ENCODE peak calls at places on chromosomes 5 and 9, in nine cellular contexts. I, K, R, W, H, C, T, J and Q are unnamed samples.

GRCh38 chr9:88672874-88673695 is 138.1 kb downstream of the NXNL2 start:
- DNase-seq in R (no peak), T (no peak), W (no peak), K (no peak), I (no peak), H (no peak), C (no peak), J (no peak), Q (no peak)

GRCh38 chr5:172714491-172715420 is 56.2 kb downstream of the DUSP1 start:
- DNase-seq in T (peak; percentile 47), W (no peak), I (peak; percentile 89), R (peak; percentile 57), J (peak; percentile 66), H (peak; percentile 59), C (peak; percentile 92), K (peak; percentile 63), Q (peak; percentile 80)

GRCh38 chr9:128902351-128903078 is 18.3 kb upstream of the PHYHD1 start:
- DNase-seq in R (no peak), I (peak; percentile 74), W (no peak), J (peak; percentile 93), T (no peak), K (no peak), H (no peak), C (no peak), Q (no peak)

GRCh38 chr9:34957492-34958410 is at the start of gene PHF24:
- DNase-seq in J (peak; percentile 37), K (no peak), T (no peak), I (peak; percentile 11), R (peak; percentile 30), W (no peak), H (no peak), C (no peak), Q (no peak)

GRCh38 chr9:36137392-36138004 is 965 bp downstream of the GLIPR2 start:
- DNase-seq in W (no peak), T (peak; percentile 16), K (no peak), I (no peak), C (no peak), H (peak; percentile 36), J (no peak), R (peak; percentile 63), Q (no peak)

GRCh38 chr9:117734523-117735314 is 30.5 kb downstream of the TLR4 start:
- DNase-seq in W (no peak), R (no peak), I (no peak), K (no peak), C (no peak), J (no peak), T (peak; percentile 64), H (peak; percentile 67), Q (no peak)

GRCh38 chr5:173236531-173237501 is 1.8 kb upstream of the NKX2-5 start:
- DNase-seq in J (no peak), W (no peak), I (no peak), K (no peak), T (no peak), R (no peak), H (no peak), C (no peak), Q (no peak)

GRCh38 chr9:111896942-111897830 is 572 bp downstream of the UGCG start:
- DNase-seq in H (peak; percentile 55), J (peak; percentile 62), C (no peak), W (no peak), K (peak; percentile 35), T (peak; percentile 32), R (peak; percentile 51), I (peak; percentile 56), Q (peak; percentile 52)

GRCh38 chr5:13976867-13977479 is 32.5 kb upstream of the DNAH5 start:
- DNase-seq in I (peak; percentile 70), W (no peak), H (peak; percentile 49), J (peak; percentile 64), R (no peak), C (no peak), T (peak; percentile 60), K (no peak), Q (peak; percentile 17)

GRCh38 chr5:72556351-72557146 is 49.3 kb upstream of the ZNF366 start:
- DNase-seq in J (peak; percentile 45), W (peak; percentile 25), I (no peak), C (peak; percentile 63), R (peak; percentile 53), K (peak; percentile 10), T (peak; percentile 61), H (peak; percentile 57), Q (peak; percentile 66)

GRCh38 chr5:164175083-164175482 is 669.7 kb downstream of the MAT2B start:
- DNase-seq in J (peak; percentile 6), T (peak; percentile 86), R (no peak), W (no peak), C (no peak), K (no peak), H (peak; percentile 86), I (peak; percentile 8), Q (no peak)
- TF ChIP-seq CTCF in J (no peak), T (no peak), R (no peak), W (no peak), C (no peak), K (no peak), H (no peak), I (no peak), Q (no peak)

DNA sequence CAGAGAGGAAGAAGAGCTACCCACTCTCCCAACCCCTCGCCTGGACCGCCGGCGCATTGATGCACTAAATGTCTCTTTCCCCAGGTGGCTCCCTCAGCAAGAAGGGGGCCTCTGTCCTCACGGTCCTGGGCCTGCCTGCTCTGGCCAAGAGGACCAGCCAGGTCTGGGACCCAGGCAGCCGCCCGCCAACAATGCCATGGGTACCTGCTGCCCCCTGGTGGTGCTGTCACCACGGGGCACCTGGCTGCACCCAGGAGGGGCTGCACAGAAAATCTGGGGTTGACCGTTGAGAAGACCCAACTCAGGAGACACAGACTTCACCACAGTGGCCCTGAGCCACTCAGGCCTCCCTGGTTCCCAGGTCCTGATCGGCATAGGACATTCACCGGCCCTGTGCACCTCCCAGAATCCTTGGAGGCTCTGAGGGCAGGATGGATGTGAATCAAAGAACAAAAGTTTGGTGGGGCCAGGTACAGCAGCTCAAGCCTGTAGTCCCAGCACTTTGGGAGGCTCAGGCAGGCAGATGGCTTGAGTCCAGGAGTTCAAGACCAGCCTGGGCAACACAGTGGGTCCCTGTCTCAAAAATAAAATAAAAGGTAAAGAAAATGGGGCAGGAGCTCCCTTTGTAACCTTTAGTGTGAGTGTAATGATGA is 2.4 kb upstream of the VAV2 start:
- DNase-seq in H (peak; percentile 66), J (peak; percentile 66), C (peak; percentile 81), I (peak; percentile 88), K (peak; percentile 66), T (peak; percentile 45), R (peak; percentile 60), W (no peak), Q (peak; percentile 95)
- TF ChIP-seq CTCF in H (peak; percentile 99), J (peak; percentile 98), C (peak; percentile 99), I (peak; percentile 100), K (peak; percentile 98), T (peak; percentile 94), R (peak; percentile 99), W (peak; percentile 99), Q (peak; percentile 99)

GRCh38 chr5:141475625-141476131 is at the start of gene PCDHGC3:
- DNase-seq in K (peak; percentile 88), T (peak; percentile 95), H (peak; percentile 97), R (peak; percentile 93), W (peak; percentile 88), J (peak; percentile 94), C (peak; percentile 97), I (peak; percentile 99), Q (peak; percentile 72)
- TF ChIP-seq CTCF in K (no peak), T (peak; percentile 40), H (peak; percentile 27), R (peak; percentile 62), W (peak; percentile 46), J (peak; percentile 42), C (peak; percentile 64), I (peak; percentile 71), Q (no peak)

GRCh38 chr5:96439477-96440184 is 6.6 kb upstream of the PCSK1 start:
- DNase-seq in R (no peak), W (no peak), H (peak; percentile 13), J (no peak), K (no peak), I (no peak), C (no peak), T (no peak), Q (no peak)
- TF ChIP-seq CTCF in R (peak; percentile 30), W (no peak), H (peak; percentile 14), J (no peak), K (no peak), I (no peak), C (no peak), T (peak; percentile 18), Q (no peak)

DNA sequence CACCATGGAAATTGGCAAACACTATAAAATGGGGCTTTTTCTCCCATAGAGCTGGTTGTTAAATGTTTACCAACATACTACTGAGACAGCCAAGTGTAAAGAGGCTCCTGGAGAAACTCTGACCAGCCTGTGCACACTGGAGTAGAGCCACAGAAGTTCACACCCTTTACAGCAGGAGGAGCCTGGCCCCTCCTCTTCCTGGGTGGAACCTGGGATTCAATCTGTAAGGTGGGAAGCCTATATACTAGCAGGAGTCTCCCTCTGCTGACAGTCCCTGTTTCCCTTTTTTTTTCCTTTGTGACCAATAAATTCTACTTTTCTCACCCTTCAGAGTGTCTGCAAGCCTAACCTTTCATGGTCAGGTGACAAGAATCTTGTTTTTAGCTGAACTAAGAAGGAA is 10.4 kb upstream of the SLC30A5 start:
- DNase-seq in H (no peak), C (no peak), I (peak; percentile 26), J (peak; percentile 58), K (peak; percentile 58), W (no peak), R (no peak), T (no peak), Q (no peak)
- TF ChIP-seq CTCF in H (no peak), C (no peak), I (no peak), J (peak; percentile 27), K (no peak), W (no peak), R (no peak), T (no peak), Q (no peak)

DNA sequence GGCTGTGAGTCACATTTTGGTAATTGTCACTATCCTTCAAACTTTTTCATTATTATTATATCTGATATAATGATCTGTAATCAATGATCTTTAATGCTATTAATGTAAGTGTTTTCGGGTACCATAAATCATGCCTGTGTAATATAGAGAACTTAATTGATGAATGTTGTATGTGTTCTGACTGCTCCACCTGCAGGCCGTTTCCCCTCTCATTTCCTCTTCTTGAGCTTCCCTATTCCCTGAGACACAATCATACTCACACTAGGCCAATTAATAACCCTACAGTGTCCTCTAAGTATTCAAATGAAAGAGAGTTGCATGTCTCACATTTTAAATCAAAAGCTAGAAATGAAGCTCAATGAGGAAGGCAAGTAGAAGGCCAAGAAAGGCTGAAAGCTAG is 420.9 kb upstream of the SGCD start:
- DNase-seq in I (no peak), H (no peak), C (no peak), R (no peak), K (no peak), J (no peak), W (no peak), T (no peak), Q (no peak)
- TF ChIP-seq CTCF in I (no peak), H (no peak), C (no peak), R (no peak), K (no peak), J (no peak), W (no peak), T (no peak), Q (no peak)